ENCODE peak calls at places on chromosomes 16 and 17, in six cellular contexts. E, T, H, Z, X and D are unnamed samples.

GRCh38 chr16:88202207-88202745 is 180.5 kb upstream of the ZNF469 start:
- DNase-seq in X (no peak), H (no peak), T (no peak), E (no peak), Z (no peak), D (peak)

GRCh38 chr16:57315401-57315800 is 30.9 kb upstream of the PLLP start:
- DNase-seq in Z (no peak), E (no peak), T (no peak), X (no peak), H (no peak), D (peak)

GRCh38 chr16:71883849-71884638 is at the start of gene ZNF821:
- DNase-seq in E (peak), H (peak), X (peak), Z (peak), T (peak), D (peak)

GRCh38 chr17:63338272-63338671 is 107.8 kb downstream of the CYB561 start:
- DNase-seq in T (no peak), Z (no peak), X (no peak), H (no peak), E (no peak), D (no peak)

GRCh38 chr16:4976079-4976478 is 17.9 kb downstream of the SEC14L5 start:
- DNase-seq in X (no peak), T (no peak), Z (no peak), H (no peak), E (no peak), D (no peak)

GRCh38 chr17:17466511-17466910 is 10.3 kb upstream of the MED9 start:
- DNase-seq in Z (no peak), E (no peak), T (no peak), X (no peak), H (no peak), D (no peak)

GRCh38 chr17:49545811-49546545 is 29.7 kb upstream of the NXPH3 start:
- DNase-seq in Z (no peak), T (no peak), E (no peak), X (no peak), H (no peak), D (no peak)

GRCh38 chr16:74462361-74462760 is 41.1 kb upstream of the CLEC18B start:
- DNase-seq in T (no peak), Z (no peak), H (no peak), X (no peak), E (no peak), D (no peak)

GRCh38 chr16:2596747-2597559 is 59.1 kb downstream of the PDPK1 start:
- DNase-seq in Z (no peak), E (no peak), X (peak), H (no peak), T (no peak), D (peak)

GRCh38 chr16:68283840-68284595 is 19.7 kb downstream of the SLC7A6 start:
- DNase-seq in E (no peak), X (no peak), H (no peak), Z (peak), T (no peak), D (no peak)

GRCh38 chr17:27980035-27980434 is 62.4 kb upstream of the NLK start:
- DNase-seq in H (no peak), E (peak), X (no peak), Z (no peak), T (no peak), D (no peak)

GRCh38 chr16:22232277-22233049 is 26.4 kb downstream of the EEF2K start:
- DNase-seq in H (no peak), E (peak), Z (no peak), T (peak), X (peak), D (no peak)
- H3K27ac ChIP-seq in H (no peak), E (no peak), Z (peak), T (peak), X (peak), D (no peak)

DNA sequence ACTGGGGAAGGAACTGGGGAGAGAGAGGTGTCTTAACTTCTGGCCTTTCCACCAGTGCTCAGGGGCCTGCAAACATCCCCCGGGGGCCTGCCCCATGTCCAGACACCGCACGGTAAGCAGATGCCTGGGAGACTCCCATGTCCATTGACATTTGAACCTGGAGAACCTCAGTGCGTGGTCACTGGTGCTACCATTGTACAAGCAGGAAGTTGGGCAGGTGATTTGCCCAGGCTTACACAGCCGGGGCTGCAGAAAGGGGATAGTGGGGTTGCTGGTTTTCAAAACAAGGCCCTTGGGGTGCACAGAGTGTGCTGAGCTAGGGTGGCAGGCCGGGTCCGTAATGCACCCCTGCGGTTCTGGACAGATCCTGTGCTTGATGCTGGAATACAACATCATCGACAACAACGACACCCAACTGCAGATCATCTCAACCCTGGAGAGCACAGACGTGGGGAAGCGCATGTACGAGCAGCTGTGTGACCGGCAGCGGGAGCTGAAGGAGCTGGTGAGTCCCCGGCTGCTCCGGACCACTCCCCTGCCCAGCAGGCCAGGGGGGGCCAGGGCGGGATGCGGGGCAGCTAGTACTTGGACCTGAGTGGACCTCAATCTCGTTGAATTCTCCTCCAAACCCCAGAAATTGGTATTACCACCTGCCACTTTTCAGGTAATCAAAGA is 77.7 kb upstream of the PLCG2 start:
- DNase-seq in Z (no peak), H (no peak), E (no peak), X (peak), T (no peak), D (no peak)
- H3K27ac ChIP-seq in Z (no peak), H (no peak), E (no peak), X (no peak), T (no peak), D (no peak)

DNA sequence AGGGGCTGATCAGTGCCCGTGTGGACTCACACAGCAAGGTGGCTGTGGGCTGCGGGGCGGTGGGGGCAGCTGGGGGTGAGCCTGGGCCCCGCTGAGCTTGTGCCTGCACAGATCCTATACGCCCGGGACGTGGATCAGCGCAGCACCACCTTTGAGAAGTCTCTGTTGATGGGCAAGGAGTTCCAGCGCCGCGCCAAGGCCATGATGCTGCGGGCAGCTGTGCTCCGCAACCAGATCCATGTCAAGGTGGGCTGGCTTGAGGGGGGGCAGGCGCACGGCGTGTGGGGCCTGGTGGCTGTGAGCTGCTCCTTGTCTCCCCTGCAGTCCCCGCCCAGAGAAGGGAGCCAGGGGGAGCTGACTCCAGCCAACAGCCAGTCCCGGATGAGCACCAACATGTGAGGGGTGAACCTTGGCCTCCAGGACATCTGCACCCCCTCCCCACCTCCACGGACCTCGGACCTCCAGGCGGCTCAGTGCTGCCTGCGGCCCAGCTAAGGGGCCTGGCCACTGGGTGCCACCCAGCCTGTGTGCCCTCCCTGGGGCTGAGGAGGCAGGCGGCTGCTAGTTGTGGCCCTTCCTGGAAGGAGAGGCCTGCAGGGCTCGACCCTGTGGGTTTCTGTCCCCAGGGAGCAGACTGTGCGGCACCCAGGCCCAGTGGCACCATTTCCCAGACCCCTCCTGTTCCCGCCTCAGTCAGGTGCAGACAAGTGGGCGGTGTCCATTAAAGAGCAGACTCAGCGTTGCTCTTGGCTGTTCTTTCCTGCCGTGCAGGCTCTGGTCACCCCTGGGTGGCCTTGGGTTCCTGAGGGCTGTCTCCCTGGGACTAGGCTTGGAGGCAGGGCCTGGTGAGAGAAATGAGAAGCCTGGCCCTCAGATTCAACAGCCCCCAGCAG is 5.3 kb downstream of the GPS1 start:
- DNase-seq in H (no peak), X (peak), T (no peak), Z (no peak), E (peak), D (no peak)
- H3K27ac ChIP-seq in H (no peak), X (no peak), T (no peak), Z (no peak), E (peak), D (no peak)

GRCh38 chr16:11016524-11016988 is 72.2 kb downstream of the CLEC16A start:
- DNase-seq in X (no peak), E (no peak), H (no peak), Z (no peak), T (no peak), D (no peak)
- H3K27ac ChIP-seq in X (no peak), E (peak), H (no peak), Z (no peak), T (peak), D (no peak)